ENCODE peak calls at places on chromosomes 4 and X, in six cellular contexts. X is HEK293T, M is HuH-7.5, F is ureter, T is iris pigment epithelial cell, B is fibroblast of pulmonary artery. S is an unnamed sample.

GRCh38 chr4:61911313-61911756 is 711.2 kb downstream of the ADGRL3 start:
- DNase-seq in X (no peak), M (no peak), F (no peak), T (no peak), B (no peak), S (no peak)

GRCh38 chr4:66694716-66695115 is 850.6 kb downstream of the CENPC start:
- DNase-seq in X (no peak), M (no peak), F (no peak), T (no peak), B (no peak), S (no peak)

GRCh38 chr4:21522296-21522695 is 426.3 kb downstream of the KCNIP4 start:
- DNase-seq in X (no peak), M (no peak), F (no peak), T (peak), B (no peak), S (no peak)

GRCh38 chr4:142547974-142548373 is 298.1 kb downstream of the INPP4B start:
- DNase-seq in X (no peak), M (no peak), F (no peak), T (peak), B (peak), S (no peak)

GRCh38 chrX:111447298-111447697 is 35.3 kb upstream of the DCX start:
- DNase-seq in X (peak), M (no peak), F (no peak), T (no peak), B (peak), S (no peak)

GRCh38 chr4:120218981-120219380 is 152.3 kb upstream of the MAD2L1 start:
- DNase-seq in X (no peak), M (no peak), F (no peak), T (peak), B (no peak), S (no peak)

GRCh38 chr4:184808719-184809062 is 17.1 kb downstream of the ACSL1 start:
- DNase-seq in X (no peak), M (no peak), F (no peak), T (no peak), B (no peak), S (no peak)

GRCh38 chr4:76856183-76856969 is 41.6 kb downstream of the SOWAHB start:
- DNase-seq in X (peak), M (peak), F (no peak), T (peak), B (peak), S (peak)

GRCh38 chrX:27565992-27566391 is 24.2 kb upstream of the DCAF8L2 start:
- DNase-seq in X (no peak), M (no peak), F (no peak), T (peak), B (peak), S (peak)

S was measured in dermis blood vessel endothelial cell.